ENCODE peak calls at places on chromosomes 3 and 15, in six cellular contexts. W is astrocyte of the spinal cord, K is NCI-H187, I is RPMI8226, H is adrenal gland, T is GM19239. Q is an unnamed sample.

GRCh38 chr15:69599271-69599670 is 146.7 kb downstream of the RPLP1 start:
- DNase-seq in W (no peak), K (no peak), I (no peak), H (no peak), T (no peak), Q (no peak)

GRCh38 chr3:141412936-141413354 is 44.6 kb downstream of the ZBTB38 start:
- DNase-seq in W (peak), K (no peak), I (no peak), H (peak), T (no peak), Q (no peak)

GRCh38 chr3:122555275-122556071 is 8.6 kb downstream of the PARP9 start:
- DNase-seq in W (peak), K (no peak), I (no peak), H (no peak), T (no peak), Q (no peak)

GRCh38 chr15:61841461-61841860 is 218.8 kb downstream of the VPS13C start:
- DNase-seq in W (no peak), K (no peak), I (no peak), H (no peak), T (no peak), Q (no peak)

GRCh38 chr3:12829886-12830784 is 11.2 kb downstream of the RPL32 start:
- DNase-seq in W (no peak), K (no peak), I (no peak), H (no peak), T (no peak), Q (no peak)

GRCh38 chr15:39586387-39587171 is 5.7 kb downstream of the THBS1 start:
- DNase-seq in W (peak), K (no peak), I (no peak), H (no peak), T (no peak), Q (no peak)

GRCh38 chr15:60525640-60526039 is 46.7 kb upstream of the ICE2 start:
- DNase-seq in W (no peak), K (no peak), I (no peak), H (no peak), T (no peak), Q (no peak)

GRCh38 chr3:122826315-122826714 is 31.4 kb downstream of the SLC49A4 start:
- DNase-seq in W (no peak), K (no peak), I (no peak), H (no peak), T (no peak), Q (no peak)

GRCh38 chr3:46929324-46929723 is 47.2 kb downstream of the CCDC12 start:
- DNase-seq in W (no peak), K (no peak), I (peak), H (no peak), T (no peak), Q (no peak)

GRCh38 chr3:61830111-61830400 is 268.7 kb downstream of the PTPRG start:
- DNase-seq in W (peak), K (no peak), I (no peak), H (no peak), T (no peak), Q (no peak)

GRCh38 chr3:87798567-87798947 is 260.2 kb downstream of the CGGBP1 start:
- DNase-seq in W (no peak), K (no peak), I (no peak), H (no peak), T (no peak), Q (no peak)

GRCh38 chr15:39497016-39497758 is 83.7 kb upstream of the THBS1 start:
- DNase-seq in W (no peak), K (no peak), I (no peak), H (no peak), T (no peak), Q (no peak)

GRCh38 chr3:141877911-141878310 is 1.5 kb downstream of the ATP1B3 start:
- DNase-seq in W (peak), K (no peak), I (peak), H (no peak), T (no peak), Q (no peak)

GRCh38 chr3:22939349-22939748 is 263.8 kb upstream of the UBE2E2 start:
- DNase-seq in W (peak), K (no peak), I (no peak), H (no peak), T (no peak), Q (no peak)

GRCh38 chr15:92005154-92005553 is 151.6 kb downstream of the SLCO3A1 start:
- DNase-seq in W (no peak), K (peak), I (peak), H (no peak), T (no peak), Q (no peak)

Q was measured in NCI-H2107.